ENCODE peak calls at places on chromosomes 2 and 18, in eight cellular contexts. K is Daoy; W is foreskin fibroblast; M is NT2/D1; E is non-pigmented ciliary epithelial cell; H is astrocyte of the spinal cord; N is thoracic aorta; B is stimulated activated naive B cell treated with anti-CD40 and anti-IgM and Interleukin-4, amounts not matched to agents 10 μg/mL and 1 μg/mL and 100 μg/mL, for 72 hours. V is an unnamed sample.
A peak's percentile ranks its signal among the peaks of the same experiment; 100 is the strongest.

GRCh38 chr2:240925576-240926515 is 19.7 kb downstream of the CROCC2 start:
- DNase-seq in K (no peak), W (no peak), M (no peak), E (no peak), H (no peak), N (no peak), B (no peak), V (peak; percentile 25)

GRCh38 chr2:70024284-70024683 is 62.9 kb upstream of the ASPRV1 start:
- DNase-seq in K (peak; percentile 11), W (no peak), M (no peak), E (no peak), H (no peak), N (no peak), B (no peak), V (peak; percentile 14)

GRCh38 chr2:133642831-133643230 is 74.6 kb upstream of the NCKAP5 start:
- DNase-seq in K (no peak), W (no peak), M (no peak), E (no peak), H (peak; percentile 42), N (no peak), B (no peak), V (no peak)

GRCh38 chr2:159720676-159721075 is 8.4 kb downstream of the MARCHF7 start:
- DNase-seq in K (no peak), W (no peak), M (no peak), E (no peak), H (no peak), N (no peak), B (no peak), V (no peak)

GRCh38 chr2:121309801-121310200 is 24.8 kb upstream of the TFCP2L1 start:
- DNase-seq in K (no peak), W (no peak), M (no peak), E (no peak), H (no peak), N (no peak), B (no peak), V (no peak)

GRCh38 chr18:76454429-76454828 is 40.6 kb downstream of the ZNF516 start:
- DNase-seq in K (no peak), W (no peak), M (no peak), E (no peak), H (no peak), N (no peak), B (no peak), V (no peak)

GRCh38 chr2:37068671-37069070 is 15.5 kb downstream of the HEATR5B start:
- DNase-seq in K (no peak), W (no peak), M (no peak), E (no peak), H (no peak), N (no peak), B (no peak), V (no peak)

GRCh38 chr2:235749121-235749780 is 255.4 kb downstream of the AGAP1 start:
- DNase-seq in K (no peak), W (peak; percentile 45), M (no peak), E (peak; percentile 15), H (no peak), N (no peak), B (no peak), V (no peak)

GRCh38 chr2:33071591-33071990 is 124.8 kb downstream of the LTBP1 start:
- DNase-seq in K (no peak), W (no peak), M (no peak), E (no peak), H (no peak), N (no peak), B (no peak), V (no peak)

GRCh38 chr2:48844418-48845155 is 89.1 kb upstream of the LHCGR start:
- DNase-seq in K (no peak), W (no peak), M (no peak), E (peak; percentile 50), H (peak; percentile 57), N (no peak), B (no peak), V (no peak)

GRCh38 chr18:44548291-44549221 is 132.1 kb upstream of the SETBP1 start:
- DNase-seq in K (no peak), W (peak; percentile 72), M (no peak), E (peak; percentile 18), H (peak; percentile 52), N (no peak), B (no peak), V (no peak)

GRCh38 chr2:132747046-132747445 is 77.0 kb upstream of the LYPD1 start:
- DNase-seq in K (no peak), W (no peak), M (no peak), E (no peak), H (no peak), N (no peak), B (no peak), V (no peak)

GRCh38 chr2:46167924-46168323 is 129.3 kb upstream of the EPAS1 start:
- DNase-seq in K (no peak), W (no peak), M (no peak), E (no peak), H (no peak), N (no peak), B (no peak), V (no peak)

GRCh38 chr2:220373878-220374277 is 746.4 kb downstream of the SLC4A3 start:
- DNase-seq in K (no peak), W (peak; percentile 32), M (no peak), E (peak; percentile 35), H (peak; percentile 49), N (no peak), B (no peak), V (no peak)

GRCh38 chr2:173943139-173943538 is 22.0 kb downstream of the SP3 start:
- DNase-seq in K (no peak), W (no peak), M (no peak), E (no peak), H (no peak), N (no peak), B (no peak), V (no peak)

GRCh38 chr18:64271264-64271663 is 122.4 kb upstream of the LINC00305 start:
- DNase-seq in K (no peak), W (no peak), M (no peak), E (no peak), H (no peak), N (no peak), B (no peak), V (no peak)

GRCh38 chr2:38251940-38252339 is 125.1 kb downstream of the ATL2 start:
- DNase-seq in K (no peak), W (no peak), M (no peak), E (no peak), H (no peak), N (no peak), B (no peak), V (no peak)

GRCh38 chr18:80213173-80213572 is 34.1 kb downstream of the PARD6G start:
- DNase-seq in K (no peak), W (no peak), M (no peak), E (no peak), H (no peak), N (no peak), B (no peak), V (no peak)

GRCh38 chr2:48230834-48231233 is 299.1 kb upstream of the STON1 start:
- DNase-seq in K (no peak), W (no peak), M (no peak), E (no peak), H (no peak), N (no peak), B (no peak), V (no peak)

GRCh38 chr2:71925268-71926097 is 222.2 kb downstream of the CYP26B1 start:
- DNase-seq in K (peak; percentile 43), W (no peak), M (peak; percentile 13), E (no peak), H (no peak), N (no peak), B (no peak), V (peak; percentile 58)

GRCh38 chr2:86695053-86695691 is 24.9 kb upstream of the RMND5A start:
- DNase-seq in K (peak; percentile 61), W (no peak), M (no peak), E (no peak), H (no peak), N (no peak), B (no peak), V (peak; percentile 57)

GRCh38 chr2:67571785-67572718 is 174.9 kb downstream of the ETAA1 start:
- DNase-seq in K (no peak), W (no peak), M (no peak), E (no peak), H (peak; percentile 66), N (no peak), B (no peak), V (no peak)

GRCh38 chr18:24913507-24914147 is 438.3 kb downstream of the ZNF521 start:
- DNase-seq in K (no peak), W (peak; percentile 33), M (no peak), E (no peak), H (no peak), N (no peak), B (no peak), V (no peak)

GRCh38 chr2:19786408-19787058 is 115.2 kb downstream of the TTC32 start:
- DNase-seq in K (peak; percentile 62), W (peak; percentile 59), M (no peak), E (no peak), H (peak; percentile 58), N (no peak), B (peak; percentile 24), V (peak; percentile 63)

GRCh38 chr18:69969491-69969890 is 21.8 kb upstream of the CD226 start:
- DNase-seq in K (no peak), W (no peak), M (no peak), E (no peak), H (no peak), N (no peak), B (no peak), V (no peak)

GRCh38 chr2:212032032-212032431 is 506.6 kb downstream of the ERBB4 start:
- DNase-seq in K (peak; percentile 60), W (peak; percentile 54), M (no peak), E (peak; percentile 68), H (peak; percentile 79), N (no peak), B (no peak), V (no peak)

V was measured in Caco-2.